ENCODE peak calls at places on chromosomes 1 and 21, in seven cellular contexts. B, P, O, T, Y, G and N are unnamed samples.

GRCh38 chr1:236930503-236930902 is 73.7 kb downstream of the MT1HL1 start:
- DNase-seq in B (no peak), P (no peak), O (no peak), T (no peak), Y (no peak), G (no peak), N (no peak)

GRCh38 chr1:96524100-96524499 is 197.5 kb upstream of the PTBP2 start:
- DNase-seq in B (no peak), P (no peak), O (no peak), T (no peak), Y (no peak), G (no peak), N (no peak)

GRCh38 chr1:227929746-227930472 is 17.8 kb downstream of the WNT9A start:
- DNase-seq in B (no peak), P (no peak), O (no peak), T (no peak), Y (no peak), G (no peak), N (no peak)

GRCh38 chr1:187691439-187691838 is 862.7 kb downstream of the PLA2G4A start:
- DNase-seq in B (no peak), P (peak), O (no peak), T (peak), Y (peak), G (no peak), N (no peak)

GRCh38 chr1:173802961-173803360 is 21.5 kb upstream of the DARS2 start:
- DNase-seq in B (no peak), P (no peak), O (no peak), T (no peak), Y (no peak), G (no peak), N (no peak)

GRCh38 chr1:111739984-111740765 is 980 bp upstream of the INKA2 start:
- DNase-seq in B (no peak), P (no peak), O (peak), T (peak), Y (no peak), G (no peak), N (no peak)

GRCh38 chr1:3530931-3531818 is 76.7 kb downstream of the ARHGEF16 start:
- DNase-seq in B (peak), P (no peak), O (peak), T (peak), Y (no peak), G (peak), N (peak)

GRCh38 chr1:6082430-6082971 is 36.8 kb downstream of the KCNAB2 start:
- DNase-seq in B (no peak), P (no peak), O (no peak), T (peak), Y (no peak), G (no peak), N (no peak)

GRCh38 chr1:201359031-201359872 is 18.2 kb downstream of the TNNT2 start:
- DNase-seq in B (no peak), P (no peak), O (no peak), T (no peak), Y (no peak), G (no peak), N (no peak)

GRCh38 chr1:202305168-202305567 is 36.6 kb downstream of the UBE2T start:
- DNase-seq in B (no peak), P (no peak), O (no peak), T (no peak), Y (no peak), G (no peak), N (no peak)

GRCh38 chr21:41316641-41317392 is at the start of gene FAM3B:
- DNase-seq in B (no peak), P (no peak), O (no peak), T (no peak), Y (no peak), G (no peak), N (no peak)

GRCh38 chr1:181021811-181022434 is 747 bp downstream of the STX6 start:
- DNase-seq in B (peak), P (peak), O (peak), T (peak), Y (peak), G (peak), N (peak)

GRCh38 chr1:232278925-232279324 is 351.0 kb downstream of the SIPA1L2 start:
- DNase-seq in B (no peak), P (no peak), O (no peak), T (no peak), Y (no peak), G (no peak), N (no peak)

GRCh38 chr1:162779043-162779442 is 11.5 kb upstream of the HSD17B7 start:
- DNase-seq in B (no peak), P (no peak), O (no peak), T (no peak), Y (no peak), G (no peak), N (no peak)

GRCh38 chr21:43191521-43191920 is 22.7 kb downstream of the CRYAA start:
- DNase-seq in B (no peak), P (no peak), O (no peak), T (no peak), Y (no peak), G (peak), N (no peak)